ENCODE peak calls at places on chromosome 16, in four cellular contexts. One of them, this sample, is unnamed.

GRCh38 chr16:9050102-9050830 is 41.2 kb upstream of the HAPSTR1 start:
- DNase-seq in MV-4-11: no peak
- DNase-seq in RWPE1: no peak
- DNase-seq in iris pigment epithelial cell: peak; percentile 40
- DNase-seq in this sample: no peak

GRCh38 chr16:71894229-71894920 is 956 bp upstream of the IST1 start:
- DNase-seq in MV-4-11: peak; percentile 57
- DNase-seq in RWPE1: peak; percentile 14
- DNase-seq in iris pigment epithelial cell: peak; percentile 84
- DNase-seq in this sample: peak; percentile 46

GRCh38 chr16:65473699-65474098 is 351.8 kb upstream of the CDH11 start:
- DNase-seq in MV-4-11: no peak
- DNase-seq in RWPE1: no peak
- DNase-seq in iris pigment epithelial cell: no peak
- DNase-seq in this sample: no peak

GRCh38 chr16:27245276-27246231 is 23.0 kb downstream of the NSMCE1 start:
- DNase-seq in MV-4-11: no peak
- DNase-seq in RWPE1: peak; percentile 73
- DNase-seq in iris pigment epithelial cell: peak; percentile 98
- DNase-seq in this sample: peak; percentile 52

GRCh38 chr16:65842067-65842466 is 524.4 kb upstream of the CDH5 start:
- DNase-seq in MV-4-11: no peak
- DNase-seq in RWPE1: no peak
- DNase-seq in iris pigment epithelial cell: peak; percentile 4
- DNase-seq in this sample: no peak

GRCh38 chr16:9151597-9151996 is 60.2 kb downstream of the HAPSTR1 start:
- DNase-seq in MV-4-11: no peak
- DNase-seq in RWPE1: no peak
- DNase-seq in iris pigment epithelial cell: peak; percentile 58
- DNase-seq in this sample: no peak

GRCh38 chr16:30771726-30772125 is 9.6 kb downstream of the RNF40 start:
- DNase-seq in MV-4-11: no peak
- DNase-seq in RWPE1: no peak
- DNase-seq in iris pigment epithelial cell: peak; percentile 28
- DNase-seq in this sample: no peak

GRCh38 chr16:71426880-71427615 is 14.8 kb downstream of the TLE7 start:
- DNase-seq in MV-4-11: no peak
- DNase-seq in RWPE1: no peak
- DNase-seq in iris pigment epithelial cell: no peak
- DNase-seq in this sample: no peak